ENCODE peak calls at places on chromosomes 3 and 15, in four cellular contexts. D is GM13977, T is prostate gland, B is cardiac fibroblast. H is an unnamed sample.

GRCh38 chr15:31550211-31550848 is 223.7 kb downstream of the KLF13 start:
- DNase-seq in T (no peak), B (no peak), D (no peak), H (no peak)

GRCh38 chr3:43473737-43474136 is 148.1 kb downstream of the ANO10 start:
- DNase-seq in T (no peak), B (no peak), D (no peak), H (no peak)

GRCh38 chr3:149828390-149828789 is 15.4 kb downstream of the RNF13 start:
- DNase-seq in T (no peak), D (no peak), B (no peak), H (no peak)

GRCh38 chr3:79005084-79005483 is 762.7 kb downstream of the ROBO1 start:
- DNase-seq in B (peak; percentile 76), D (no peak), T (no peak), H (no peak)

GRCh38 chr15:42788725-42789124 is 51.8 kb upstream of the CDAN1 start:
- DNase-seq in T (no peak), B (no peak), D (no peak), H (no peak)

GRCh38 chr15:31373970-31374369 is 47.3 kb downstream of the KLF13 start:
- DNase-seq in T (no peak), D (no peak), B (no peak), H (no peak)

GRCh38 chr15:91857772-91858171 is 4.3 kb downstream of the SLCO3A1 start:
- DNase-seq in T (no peak), D (peak; percentile 62), B (no peak), H (no peak)

GRCh38 chr3:52558436-52558835 is 22.0 kb downstream of the UQCC5 start:
- DNase-seq in B (no peak), T (no peak), D (no peak), H (no peak)

GRCh38 chr3:141454055-141454454 is 32.8 kb upstream of the RASA2 start:
- DNase-seq in D (no peak), T (no peak), B (no peak), H (no peak)

GRCh38 chr3:55904716-55905115 is 417.6 kb upstream of the WNT5A start:
- DNase-seq in D (no peak), T (no peak), B (no peak), H (no peak)

GRCh38 chr3:9298236-9298635 is 48.8 kb upstream of the SRGAP3 start:
- DNase-seq in T (no peak), D (no peak), B (peak; percentile 41), H (no peak)

GRCh38 chr15:41917767-41918430 is 24.0 kb upstream of the SPTBN5 start:
- DNase-seq in D (no peak), B (peak; percentile 75), T (no peak), H (no peak)

GRCh38 chr15:69863446-69863845 is 234.3 kb downstream of the TLE3 start:
- DNase-seq in B (no peak), D (no peak), T (no peak), H (no peak)

GRCh38 chr15:85172846-85173490 is 191.3 kb downstream of the PDE8A start:
- DNase-seq in D (no peak), T (no peak), B (peak; percentile 51), H (no peak)

GRCh38 chr15:90882781-90883525 is 1.4 kb upstream of the FES start:
- DNase-seq in B (no peak), T (no peak), D (no peak), H (no peak)

GRCh38 chr3:152445227-152445626 is 176.5 kb downstream of the MBNL1 start:
- DNase-seq in T (no peak), B (no peak), D (no peak), H (no peak)

GRCh38 chr3:58880182-58880581 is 169.6 kb downstream of the CFAP20DC start:
- DNase-seq in B (peak; percentile 61), D (peak; percentile 34), T (no peak), H (no peak)

GRCh38 chr3:190516416-190516815 is 2.5 kb downstream of the IL1RAP start:
- DNase-seq in D (no peak), T (no peak), B (no peak), H (no peak)

GRCh38 chr3:37608061-37608702 is 253.5 kb upstream of the CTDSPL start:
- DNase-seq in B (peak; percentile 81), D (no peak), T (peak; percentile 22), H (no peak)

GRCh38 chr15:70715840-70716510 is 47.4 kb downstream of the UACA start:
- DNase-seq in D (no peak), B (peak; percentile 48), T (no peak), H (no peak)

GRCh38 chr3:65291448-65292091 is 603.8 kb upstream of the ADAMTS9 start:
- DNase-seq in T (no peak), B (no peak), D (no peak), H (no peak)

GRCh38 chr15:62737551-62737950 is 305.0 kb upstream of the TPM1 start:
- DNase-seq in T (no peak), B (no peak), D (no peak), H (no peak)

GRCh38 chr3:164418426-164418825 is 659.9 kb downstream of the SI start:
- DNase-seq in T (peak; percentile 11), D (no peak), B (no peak), H (no peak)

GRCh38 chr3:64300790-64301423 is 75.6 kb upstream of the PRICKLE2 start:
- DNase-seq in B (peak; percentile 87), D (no peak), T (no peak), H (no peak)

GRCh38 chr15:73944161-73945099 is 18.2 kb downstream of the LOXL1 start:
- DNase-seq in D (no peak), B (no peak), T (no peak), H (no peak)

GRCh38 chr15:48176957-48177356 is 1.1 kb downstream of the MYEF2 start:
- DNase-seq in D (no peak), T (no peak), B (no peak), H (no peak)

GRCh38 chr3:59432676-59433075 is 382.9 kb upstream of the CFAP20DC start:
- DNase-seq in T (no peak), D (no peak), B (no peak), H (no peak)

GRCh38 chr15:39685999-39686613 is 96.5 kb downstream of the FSIP1 start:
- DNase-seq in D (peak; percentile 24), T (peak; percentile 28), B (peak; percentile 77), H (no peak)

GRCh38 chr15:35481064-35481463 is 64.9 kb downstream of the DPH6 start:
- DNase-seq in D (no peak), T (no peak), B (no peak), H (no peak)

GRCh38 chr3:113629941-113630340 is 66.5 kb downstream of the USF3 start:
- DNase-seq in T (no peak), B (no peak), D (no peak), H (no peak)

GRCh38 chr15:43423793-43424192 is 52.9 kb downstream of the TUBGCP4 start:
- DNase-seq in T (no peak), D (no peak), B (no peak), H (no peak)

GRCh38 chr15:82197734-82198594 is 64.6 kb downstream of the EFL1 start:
- DNase-seq in T (peak; percentile 66), B (peak; percentile 84), D (peak; percentile 60), H (peak; percentile 87)

GRCh38 chr15:68484696-68485400 is 52.9 kb upstream of the ITGA11 start:
- DNase-seq in T (no peak), B (peak; percentile 58), D (no peak), H (no peak)

GRCh38 chr3:38327335-38328009 is 19.1 kb upstream of the XYLB start:
- DNase-seq in D (no peak), T (no peak), B (peak; percentile 83), H (no peak)

GRCh38 chr3:74862501-74862900 is 248.0 kb upstream of the CNTN3 start:
- DNase-seq in T (no peak), B (peak; percentile 7), D (no peak), H (no peak)

DNA sequence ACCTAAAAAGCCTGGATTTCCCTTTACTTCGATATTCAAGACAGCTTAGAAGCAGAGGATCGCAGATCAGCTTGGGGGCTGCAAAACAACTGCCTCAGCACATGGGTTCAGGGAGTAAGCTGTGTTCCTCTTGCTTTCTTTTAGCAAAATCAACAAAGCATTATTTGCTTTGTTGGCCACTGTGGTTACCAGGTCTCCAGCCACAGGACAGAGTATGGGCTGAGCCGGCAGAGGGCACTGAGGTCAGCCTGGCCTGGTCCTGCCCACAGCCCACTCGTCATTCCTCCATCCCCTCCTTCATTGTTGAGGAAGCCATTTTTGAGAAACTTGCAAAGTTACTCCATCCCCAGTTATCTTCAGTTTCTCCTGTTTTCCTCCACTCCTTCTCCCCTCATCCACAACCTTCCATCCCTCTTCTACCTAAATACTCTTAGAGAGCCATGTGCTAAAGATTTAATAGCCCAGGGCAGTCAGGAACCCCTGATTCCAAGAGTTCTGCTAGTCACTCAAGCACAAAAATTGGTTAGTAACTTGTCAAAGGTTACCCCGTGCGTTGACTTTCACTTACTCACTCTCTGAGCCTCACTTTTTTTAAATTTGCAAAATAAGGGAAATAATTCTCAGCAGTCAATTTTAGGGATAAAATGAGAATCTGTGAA is 60.0 kb upstream of the HES1 start:
- DNase-seq in T (no peak), B (no peak), D (no peak), H (no peak)
- TF ChIP-seq CTCF in T (no peak), B (no peak), D (no peak), H (no peak)

GRCh38 chr3:154040283-154040682 is 80.9 kb upstream of the ARHGEF26 start:
- DNase-seq in B (peak; percentile 46), T (no peak), D (no peak), H (no peak)
- TF ChIP-seq CTCF in B (peak; percentile 27), T (no peak), D (peak; percentile 40), H (peak; percentile 47)

GRCh38 chr3:146594843-146595482 is 10.2 kb downstream of the PLSCR5 start:
- DNase-seq in B (peak; percentile 55), T (no peak), D (no peak), H (no peak)
- TF ChIP-seq CTCF in B (peak; percentile 30), T (no peak), D (peak; percentile 28), H (peak; percentile 58)

GRCh38 chr15:81161851-81162250 is 27.8 kb downstream of the CFAP161 start:
- DNase-seq in T (no peak), B (no peak), D (no peak), H (no peak)

GRCh38 chr15:81166949-81167816 is 29.5 kb upstream of the IL16 start:
- DNase-seq in T (no peak), D (no peak), B (peak; percentile 44), H (no peak)

GRCh38 chr15:81165565-81165964 is 31.1 kb upstream of the IL16 start:
- DNase-seq in B (no peak), D (no peak), T (no peak), H (no peak)

GRCh38 chr15:81161215-81161673 is 27.2 kb downstream of the CFAP161 start:
- DNase-seq in T (no peak), D (no peak), B (no peak), H (no peak)

GRCh38 chr15:81163961-81164800 is 30.1 kb downstream of the CFAP161 start:
- DNase-seq in B (peak; percentile 81), T (no peak), D (no peak), H (no peak)
- TF ChIP-seq CTCF in B (peak; percentile 25), T (no peak), D (no peak), H (no peak)

H was measured in osteocyte.